ENCODE peak calls at places on chromosomes 4 and X, in six cellular contexts. B is T-helper 22 cell; R is fibroblast of lung; Q is activated CD8-positive, alpha-beta memory T cell treated with anti-CD3 and anti-CD28 coated beads, Interleukin-2, amount 50 U/mL, for 4 hours; T is neuronal stem cell; U is amniotic stem cell. L is an unnamed sample.
A peak's percentile ranks its signal among the peaks of the same experiment; 100 is the strongest.

GRCh38 chr4:41455215-41455614 is 82.7 kb upstream of the LIMCH1 start:
- DNase-seq in T (no peak), U (no peak), Q (no peak), R (no peak), B (no peak), L (no peak)

GRCh38 chr4:48490012-48490679 is at the start of gene ZAR1:
- DNase-seq in Q (peak; percentile 15), B (no peak), T (no peak), U (no peak), R (no peak), L (no peak)

GRCh38 chr4:162684371-162684700 is 482.4 kb downstream of the NAF1 start:
- DNase-seq in Q (no peak), R (no peak), T (no peak), B (no peak), U (no peak), L (no peak)

GRCh38 chr4:83852085-83852451 is 316.2 kb downstream of the GPAT3 start:
- DNase-seq in R (peak; percentile 92), Q (no peak), B (no peak), T (no peak), U (peak; percentile 42), L (no peak)

GRCh38 chr4:185689407-185689806 is 122.6 kb downstream of the SORBS2 start:
- DNase-seq in R (no peak), Q (no peak), U (no peak), T (no peak), B (no peak), L (no peak)

GRCh38 chrX:69961365-69962072 is 88.2 kb downstream of the AWAT2 start:
- DNase-seq in T (no peak), U (no peak), B (no peak), Q (no peak), R (no peak), L (no peak)

GRCh38 chrX:55008571-55009358 is 8.6 kb downstream of the APEX2 start:
- DNase-seq in U (no peak), Q (no peak), T (no peak), R (peak; percentile 67), B (no peak), L (no peak)

GRCh38 chr4:114267976-114268375 is 288.5 kb upstream of the ARSJ start:
- DNase-seq in B (no peak), Q (no peak), R (no peak), T (no peak), U (no peak), L (no peak)

GRCh38 chr4:56843421-56843899 is 22.0 kb upstream of the SPINK2 start:
- DNase-seq in B (no peak), R (no peak), T (no peak), U (no peak), Q (no peak), L (no peak)

GRCh38 chrX:40176256-40176978 is 78.7 kb upstream of the BCOR start:
- DNase-seq in R (peak; percentile 32), B (peak; percentile 65), T (no peak), Q (peak; percentile 80), U (no peak), L (peak; percentile 83)

GRCh38 chrX:39877919-39878318 is 219.8 kb downstream of the BCOR start:
- DNase-seq in R (no peak), Q (no peak), T (no peak), B (no peak), U (no peak), L (no peak)

GRCh38 chr4:79609853-79610252 is 201.8 kb upstream of the GK2 start:
- DNase-seq in Q (no peak), B (no peak), U (no peak), R (peak; percentile 37), T (no peak), L (no peak)

GRCh38 chrX:72554448-72555140 is 18.0 kb downstream of the HDAC8 start:
- DNase-seq in R (no peak), B (no peak), U (no peak), Q (no peak), T (peak; percentile 18), L (peak; percentile 40)

GRCh38 chr4:30714408-30715031 is 5.6 kb upstream of the PCDH7 start:
- DNase-seq in T (peak; percentile 40), R (peak; percentile 62), Q (no peak), U (peak; percentile 27), B (no peak), L (peak; percentile 66)

GRCh38 chr4:2714071-2714770 is 41.9 kb downstream of the TNIP2 start:
- DNase-seq in B (no peak), R (peak; percentile 37), T (no peak), U (no peak), Q (peak; percentile 52), L (no peak)

GRCh38 chr4:56764775-56765174 is 56.7 kb downstream of the SPINK2 start:
- DNase-seq in B (no peak), Q (no peak), T (no peak), U (no peak), R (peak; percentile 77), L (no peak)

GRCh38 chrX:136495043-136495442 is 2.3 kb upstream of the HTATSF1 start:
- DNase-seq in Q (no peak), U (no peak), R (no peak), T (no peak), B (no peak), L (no peak)